ENCODE peak calls at places on chromosome 7, in seven cellular contexts. D, P, Q, O, T, Y and K are unnamed samples.
A peak's percentile ranks its signal among the peaks of the same experiment; 100 is the strongest.

GRCh38 chr7:124275411-124275810 is 242.5 kb upstream of the TMEM229A start:
- DNase-seq in Y (no peak), P (no peak), Q (no peak), D (no peak), T (no peak), O (no peak), K (no peak)

GRCh38 chr7:132437730-132438129 is 138.5 kb downstream of the PLXNA4 start:
- DNase-seq in P (no peak), T (no peak), Q (no peak), D (no peak), O (no peak), Y (peak; percentile 42), K (no peak)

GRCh38 chr7:83273699-83274098 is 111.0 kb upstream of the PCLO start:
- DNase-seq in Y (no peak), D (no peak), T (no peak), O (no peak), P (no peak), Q (no peak), K (no peak)

GRCh38 chr7:23664122-23664521 is 15.9 kb upstream of the FAM221A start:
- DNase-seq in O (no peak), D (no peak), P (no peak), T (no peak), Q (no peak), Y (no peak), K (no peak)

GRCh38 chr7:41503438-41503837 is 199.5 kb downstream of the INHBA start:
- DNase-seq in T (no peak), Q (no peak), Y (no peak), P (no peak), O (no peak), D (no peak), K (peak; percentile 12)

GRCh38 chr7:30112103-30112713 is 22.6 kb upstream of the MTURN start:
- DNase-seq in Q (no peak), D (no peak), T (no peak), P (no peak), Y (no peak), O (no peak), K (no peak)

GRCh38 chr7:28784166-28784870 is 173.8 kb downstream of the TRIL start:
- DNase-seq in Q (no peak), T (no peak), D (no peak), O (peak; percentile 14), Y (no peak), P (no peak), K (no peak)

GRCh38 chr7:29084832-29085231 is 61.5 kb downstream of the CPVL start:
- DNase-seq in Q (no peak), O (no peak), T (no peak), P (no peak), Y (no peak), D (no peak), K (no peak)

GRCh38 chr7:44325811-44326241 is 432 bp upstream of the CAMK2B start:
- DNase-seq in Q (no peak), P (no peak), O (no peak), D (no peak), T (no peak), Y (no peak), K (no peak)

GRCh38 chr7:82678716-82679115 is 235.1 kb upstream of the CACNA2D1 start:
- DNase-seq in P (no peak), Y (no peak), Q (peak; percentile 33), D (no peak), T (no peak), O (no peak), K (no peak)

GRCh38 chr7:151665363-151665762 is 145.7 kb upstream of the RHEB start:
- DNase-seq in T (no peak), D (no peak), Q (no peak), Y (peak; percentile 12), P (no peak), O (peak; percentile 69), K (no peak)

GRCh38 chr7:131154380-131154779 is 173.3 kb upstream of the MKLN1 start:
- DNase-seq in Q (no peak), P (no peak), T (no peak), Y (no peak), O (no peak), D (no peak), K (no peak)

GRCh38 chr7:44372560-44373417 is 47.4 kb upstream of the CAMK2B start:
- DNase-seq in Y (no peak), P (no peak), D (no peak), O (no peak), Q (no peak), T (no peak), K (no peak)

GRCh38 chr7:75987805-75988630 is 6.4 kb downstream of the TMEM120A start:
- DNase-seq in T (no peak), Y (no peak), P (no peak), D (no peak), O (no peak), Q (no peak), K (no peak)

GRCh38 chr7:116876664-116877442 is 14.5 kb downstream of the CAPZA2 start:
- DNase-seq in Q (no peak), D (no peak), T (no peak), P (no peak), Y (peak; percentile 99), O (no peak), K (no peak)

GRCh38 chr7:77459311-77459726 is 43.2 kb upstream of the GSAP start:
- DNase-seq in P (no peak), O (no peak), D (no peak), Y (no peak), Q (no peak), T (no peak), K (no peak)

GRCh38 chr7:137539111-137539715 is 195.7 kb upstream of the PTN start:
- DNase-seq in P (no peak), O (peak; percentile 74), T (no peak), Y (no peak), Q (no peak), D (no peak), K (peak; percentile 88)

GRCh38 chr7:69811682-69812344 is 213.5 kb downstream of the AUTS2 start:
- DNase-seq in O (no peak), Q (no peak), T (no peak), Y (no peak), P (no peak), D (no peak), K (no peak)

GRCh38 chr7:12610899-12611298 is 40.4 kb downstream of the SCIN start:
- DNase-seq in Q (no peak), P (no peak), T (no peak), O (no peak), D (no peak), Y (no peak), K (no peak)

GRCh38 chr7:135333196-135333595 is 99.6 kb downstream of the STRA8 start:
- DNase-seq in T (no peak), O (no peak), Y (no peak), P (no peak), Q (no peak), D (no peak), K (peak; percentile 87)

GRCh38 chr7:139108256-139109187 is 998 bp downstream of the ZC3HAV1 start:
- DNase-seq in T (peak; percentile 55), Q (peak; percentile 73), D (no peak), Y (peak; percentile 40), P (peak; percentile 8), O (no peak), K (peak; percentile 24)

GRCh38 chr7:130793855-130794618 is 60.0 kb upstream of the KLF14 start:
- DNase-seq in P (no peak), Y (peak; percentile 6), T (peak; percentile 43), O (peak; percentile 2), Q (no peak), D (no peak), K (no peak)

GRCh38 chr7:67870396-67870795 is 873.8 kb downstream of the TYW1 start:
- DNase-seq in P (no peak), Q (no peak), O (no peak), Y (no peak), T (no peak), D (no peak), K (no peak)

GRCh38 chr7:149872419-149873073 is 1.2 kb upstream of the ATP6V0E2 start:
- DNase-seq in P (peak; percentile 62), D (no peak), O (peak; percentile 37), Q (peak; percentile 50), T (peak; percentile 90), Y (peak; percentile 80), K (peak; percentile 81)